ENCODE peak calls at places on chromosomes 13 and 19, in five cellular contexts. Q is GM12878, D is HEK293T, F is HepG2, K is NT2/D1. Y is an unnamed sample.

GRCh38 chr13:37910790-37911189 is 41.2 kb upstream of the TRPC4 start:
- DNase-seq in Q (no peak), D (no peak), F (no peak), K (no peak), Y (no peak)

GRCh38 chr19:40666803-40667438 is 23.5 kb downstream of the NUMBL start:
- DNase-seq in Q (no peak), D (no peak), F (no peak), K (no peak), Y (no peak)

GRCh38 chr19:36915992-36916830 is at the start of the genes ZNF568 and ZNF829:
- DNase-seq in Q (peak), D (peak), F (peak), K (peak), Y (peak)

GRCh38 chr19:38149597-38149996 is 74.4 kb downstream of the DPF1 start:
- DNase-seq in Q (no peak), D (peak), F (no peak), K (no peak), Y (no peak)

GRCh38 chr19:18832331-18833140 is 777 bp downstream of the UPF1 start:
- DNase-seq in Q (no peak), D (peak), F (peak), K (no peak), Y (no peak)

GRCh38 chr19:53808710-53809125 is 15.4 kb downstream of the NLRP12 start:
- DNase-seq in Q (no peak), D (peak), F (peak), K (peak), Y (no peak)

GRCh38 chr13:112986470-112986869 is 17.5 kb downstream of the MCF2L start:
- DNase-seq in Q (no peak), D (no peak), F (no peak), K (no peak), Y (no peak)

GRCh38 chr13:71115301-71115700 is 751.7 kb downstream of the DACH1 start:
- DNase-seq in Q (no peak), D (no peak), F (no peak), K (no peak), Y (no peak)

GRCh38 chr13:32415019-32415418 is 12.9 kb downstream of the N4BP2L1 start:
- DNase-seq in Q (no peak), D (peak), F (no peak), K (no peak), Y (no peak)

GRCh38 chr13:114046447-114046846 is 72.6 kb upstream of the C13orf46 start:
- DNase-seq in Q (no peak), D (no peak), F (no peak), K (no peak), Y (no peak)

GRCh38 chr13:93847162-93847561 is 620.6 kb downstream of the GPC6 start:
- DNase-seq in Q (no peak), D (no peak), F (peak), K (no peak), Y (no peak)

GRCh38 chr13:31968473-31968872 is 63.1 kb upstream of the FRY start:
- DNase-seq in Q (no peak), D (no peak), F (no peak), K (no peak), Y (no peak)

GRCh38 chr13:24161010-24161775 is 673 bp downstream of the SPATA13 start:
- DNase-seq in Q (no peak), D (no peak), F (peak), K (no peak), Y (no peak)

GRCh38 chr13:79519252-79519651 is 38.3 kb downstream of the NDFIP2 start:
- DNase-seq in Q (no peak), D (no peak), F (no peak), K (no peak), Y (no peak)

GRCh38 chr13:42548731-42549554 is 25.0 kb upstream of the TNFSF11 start:
- DNase-seq in Q (peak), D (no peak), F (no peak), K (no peak), Y (no peak)

DNA sequence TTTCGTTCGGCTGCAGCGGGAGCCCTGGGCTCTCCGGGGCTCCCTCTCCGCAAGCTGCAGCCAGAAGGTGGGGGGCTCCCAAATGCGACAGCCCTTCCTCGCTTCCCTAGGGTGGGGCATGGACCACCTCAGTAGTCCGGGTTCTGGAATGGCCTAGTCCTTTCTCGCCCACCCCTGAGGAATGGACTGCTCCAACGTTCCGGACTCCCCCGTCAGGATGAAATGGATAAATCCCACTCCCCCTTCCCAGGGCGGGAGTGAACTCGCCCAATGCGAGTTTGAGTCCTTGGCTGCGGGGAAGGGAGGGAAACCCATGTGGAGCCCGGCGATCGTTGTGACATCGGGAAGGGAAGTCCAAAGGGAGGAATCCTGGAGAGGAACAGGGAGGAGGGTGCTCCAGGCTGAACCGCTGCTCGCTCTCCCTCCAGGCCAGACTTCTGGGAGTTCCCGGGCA is 5.5 kb downstream of the HRC start:
- DNase-seq in Q (no peak), D (peak), F (peak), K (peak), Y (no peak)
- TF ChIP-seq SUZ12 in Q (no peak), D (no peak), F (no peak), K (no peak), Y (no peak)

DNA sequence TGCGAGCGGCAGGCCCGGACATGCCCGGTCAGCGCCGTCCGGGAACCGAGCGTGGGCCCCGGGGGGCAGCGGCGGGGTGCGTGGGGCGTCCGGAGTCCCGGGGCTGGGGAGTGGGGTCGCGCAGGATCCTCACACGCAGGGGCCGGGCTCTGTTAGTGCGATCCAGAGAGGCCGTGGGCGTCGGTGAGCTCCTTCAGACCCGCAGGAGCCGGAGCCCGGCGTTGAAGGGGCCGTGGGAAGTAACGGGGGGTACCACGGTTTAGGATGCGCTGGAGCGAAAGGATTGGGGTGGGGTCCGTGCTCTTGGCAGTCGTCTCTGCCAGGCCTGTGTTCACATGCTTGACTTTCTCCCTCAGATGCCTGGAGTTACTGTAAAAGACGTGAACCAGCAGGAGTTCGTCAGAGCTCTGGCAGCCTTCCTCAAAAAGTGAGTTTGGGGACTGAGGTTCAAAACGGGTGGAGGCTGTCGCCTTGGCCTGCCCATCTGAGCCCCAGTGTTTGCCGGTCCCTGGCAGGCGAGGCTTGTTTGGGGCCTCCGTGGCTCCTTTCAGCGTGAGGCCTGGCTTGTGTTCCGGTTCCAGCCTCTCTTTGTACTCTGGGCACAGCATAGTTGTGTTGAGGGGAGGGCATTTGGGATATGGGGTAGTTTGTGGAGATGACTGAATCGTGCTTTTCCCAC is 503 bp downstream of the RPS19 start:
- DNase-seq in Q (no peak), D (no peak), F (no peak), K (no peak), Y (no peak)
- TF ChIP-seq SUZ12 in Q (no peak), D (no peak), F (no peak), K (no peak), Y (no peak)

DNA sequence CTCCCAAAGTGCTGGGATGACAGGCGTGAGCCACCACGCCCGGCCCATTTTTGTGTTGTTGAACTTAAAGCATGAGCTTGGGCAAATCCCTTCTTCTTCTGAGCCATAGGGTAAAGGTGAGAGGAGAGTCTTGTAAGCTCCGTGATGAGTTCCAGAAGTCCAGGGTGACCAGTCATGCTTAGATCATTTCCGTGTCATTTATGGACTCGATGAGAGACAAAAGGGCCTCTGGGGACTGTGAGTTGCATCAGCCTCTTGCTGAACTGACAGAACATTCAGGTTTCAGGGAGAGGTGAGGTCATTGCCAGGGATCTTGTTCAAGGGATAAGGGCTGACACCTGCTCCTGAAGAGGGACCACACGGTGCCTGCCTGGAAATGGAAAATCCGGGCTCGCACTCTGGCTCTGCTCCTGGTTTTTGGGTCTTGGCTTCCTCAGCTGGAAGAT is 53.6 kb downstream of the GADD45B start:
- DNase-seq in Q (no peak), D (no peak), F (peak), K (no peak), Y (no peak)
- TF ChIP-seq SUZ12 in Q (no peak), D (no peak), F (no peak), K (no peak), Y (no peak)

GRCh38 chr13:25904830-25905229 is 147.0 kb downstream of the SHISA2 start:
- DNase-seq in Q (no peak), D (no peak), F (no peak), K (no peak), Y (no peak)

GRCh38 chr13:25908390-25908789 is 143.4 kb downstream of the SHISA2 start:
- DNase-seq in Q (no peak), D (no peak), F (no peak), K (no peak), Y (no peak)

GRCh38 chr13:25902946-25903345 is 148.9 kb downstream of the SHISA2 start:
- DNase-seq in Q (peak), D (no peak), F (no peak), K (no peak), Y (no peak)

GRCh38 chr13:25906211-25906661 is 145.6 kb downstream of the SHISA2 start:
- DNase-seq in Q (no peak), D (no peak), F (no peak), K (no peak), Y (no peak)

GRCh38 chr13:25905411-25906010 is 146.3 kb downstream of the SHISA2 start:
- DNase-seq in Q (no peak), D (no peak), F (no peak), K (no peak), Y (no peak)
- TF ChIP-seq SUZ12 in Q (no peak), D (no peak), F (no peak), K (no peak), Y (no peak)

DNA sequence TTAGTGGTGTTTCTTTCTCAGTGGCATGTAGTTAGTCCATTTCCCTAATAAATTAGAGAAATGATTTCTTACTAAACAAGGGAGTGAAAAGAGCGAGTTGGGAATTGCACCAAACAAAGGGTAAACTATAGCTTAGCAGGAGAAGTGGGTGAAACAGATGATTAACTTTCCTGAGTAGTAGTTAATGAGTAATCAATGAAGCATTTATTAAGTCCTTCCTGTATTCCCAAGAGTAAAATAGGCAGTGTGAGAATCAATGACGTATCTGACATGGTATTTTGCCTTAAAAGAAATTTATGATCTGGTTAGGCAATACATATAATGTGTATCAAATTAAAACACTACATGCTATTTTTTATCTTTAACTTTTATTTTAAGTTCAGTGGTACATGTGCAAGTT is 142.8 kb downstream of the KLF5 start:
- DNase-seq in Q (no peak), D (no peak), F (no peak), K (no peak), Y (no peak)
- TF ChIP-seq SUZ12 in Q (no peak), D (no peak), F (no peak), K (no peak), Y (no peak)

DNA sequence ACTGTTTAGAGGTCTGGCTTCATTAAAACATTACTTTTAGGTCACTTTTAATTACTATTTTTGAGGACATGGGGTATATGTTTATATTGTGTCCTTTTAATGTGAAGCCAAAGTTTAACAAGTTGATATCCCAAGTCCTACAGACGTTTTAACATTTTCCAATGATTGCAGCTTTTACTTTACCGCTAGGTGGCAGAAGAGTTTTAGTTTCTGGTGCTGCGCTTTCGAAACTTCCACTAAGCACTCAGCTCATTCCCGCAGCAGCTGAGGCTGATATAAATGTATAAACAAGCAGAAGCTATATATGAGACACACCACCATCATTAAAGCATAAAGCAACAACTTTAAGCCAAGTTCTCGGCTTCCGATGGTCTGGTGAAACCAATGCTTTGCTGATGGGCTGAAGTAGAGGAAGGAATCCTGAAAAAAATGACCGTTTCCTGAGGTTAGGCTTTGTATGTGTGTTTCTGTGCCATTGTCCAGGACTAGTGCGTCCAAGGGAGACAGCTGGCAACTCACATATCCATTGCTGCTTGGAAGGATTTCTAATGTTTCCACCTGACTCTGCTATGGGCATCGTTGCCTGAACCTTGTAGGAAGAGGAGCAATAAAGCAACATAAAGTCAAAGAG is 753.9 kb downstream of the OLFM4 start:
- DNase-seq in Q (peak), D (peak), F (peak), K (peak), Y (no peak)
- TF ChIP-seq SUZ12 in Q (no peak), D (no peak), F (no peak), K (no peak), Y (no peak)

GRCh38 chr13:96020941-96021340 is 32.3 kb downstream of the UGGT2 start:
- DNase-seq in Q (no peak), D (no peak), F (peak), K (no peak), Y (no peak)
- TF ChIP-seq SUZ12 in Q (no peak), D (no peak), F (no peak), K (no peak), Y (no peak)

Y was measured in H1.